ENCODE peak calls at places on chromosomes 4 and X, in five cellular contexts. G is mucosa of descending colon, Y is astrocyte, K is ascending aorta, F is right atrium auricular region. D is an unnamed sample.
A peak's percentile ranks its signal among the peaks of the same experiment; 100 is the strongest.

GRCh38 chr4:165508372-165509120 is 129.7 kb downstream of the CPE start:
- DNase-seq in Y (no peak), K (no peak), F (no peak), G (no peak), D (no peak)

GRCh38 chr4:57139783-57140182 is 29.6 kb upstream of the IGFBP7 start:
- DNase-seq in G (no peak), K (no peak), F (no peak), Y (no peak), D (no peak)

GRCh38 chrX:118074086-118074485 is 42.5 kb downstream of the KLHL13 start:
- DNase-seq in F (no peak), K (no peak), Y (no peak), G (no peak), D (no peak)

GRCh38 chr4:118753685-118754084 is 68.5 kb downstream of the METTL14 start:
- DNase-seq in Y (no peak), K (no peak), G (no peak), F (no peak), D (no peak)

GRCh38 chrX:49277520-49277799 is 7.9 kb downstream of the PPP1R3F start:
- DNase-seq in Y (no peak), K (no peak), F (no peak), G (no peak), D (no peak)

GRCh38 chrX:72130762-72131231 is 918 bp downstream of the RTL5 start:
- DNase-seq in K (no peak), Y (no peak), G (no peak), F (no peak), D (no peak)

GRCh38 chr4:164701665-164702064 is 52.3 kb upstream of the SMIM31 start:
- DNase-seq in F (no peak), Y (no peak), K (no peak), G (no peak), D (no peak)

GRCh38 chr4:73208376-73208775 is 50.2 kb downstream of the ANKRD17 start:
- DNase-seq in K (no peak), F (no peak), G (no peak), Y (peak; percentile 74), D (no peak)

GRCh38 chrX:15913161-15913560 is 58.5 kb upstream of the AP1S2 start:
- DNase-seq in F (no peak), K (no peak), G (no peak), Y (no peak), D (no peak)

GRCh38 chrX:129843209-129843458 is 552 bp downstream of the ZDHHC9 start:
- DNase-seq in F (no peak), Y (no peak), K (no peak), G (no peak), D (no peak)

GRCh38 chr4:61202100-61202637 is 2.0 kb downstream of the ADGRL3 start:
- DNase-seq in K (no peak), G (no peak), F (no peak), Y (no peak), D (no peak)

GRCh38 chr4:152807294-152807829 is 27.6 kb downstream of the ARFIP1 start:
- DNase-seq in K (no peak), F (no peak), G (no peak), Y (peak; percentile 80), D (peak; percentile 1)

GRCh38 chr4:114595207-114595606 is 3.4 kb upstream of the UGT8 start:
- DNase-seq in F (no peak), G (no peak), Y (no peak), K (no peak), D (no peak)

GRCh38 chrX:10983526-10983925 is 127.6 kb upstream of the HCCS start:
- DNase-seq in F (no peak), K (no peak), Y (no peak), G (no peak), D (no peak)

GRCh38 chrX:12245650-12246645 is 107.7 kb downstream of the FRMPD4 start:
- DNase-seq in K (no peak), G (no peak), Y (peak; percentile 53), F (no peak), D (no peak)

GRCh38 chr4:110629214-110629754 is 6.4 kb upstream of the PITX2 start:
- DNase-seq in Y (no peak), F (peak; percentile 44), K (no peak), G (no peak), D (no peak)

GRCh38 chrX:144681501-144681900 is 565.8 kb upstream of the SPANXN1 start:
- DNase-seq in Y (no peak), G (no peak), K (no peak), F (no peak), D (no peak)

GRCh38 chr4:1470816-1471442 is 64.7 kb upstream of the NKX1-1 start:
- DNase-seq in Y (no peak), F (no peak), G (peak; percentile 10), K (no peak), D (no peak)

GRCh38 chr4:73068496-73069337 is 799 bp downstream of the COX18 start:
- DNase-seq in G (no peak), F (no peak), Y (peak; percentile 29), K (no peak), D (no peak)

GRCh38 chrX:110414679-110415439 is 56.2 kb downstream of the RTL9 start:
- DNase-seq in F (no peak), Y (peak; percentile 79), K (no peak), G (no peak), D (no peak)

GRCh38 chr4:75497133-75497532 is 17.1 kb downstream of the RCHY1 start:
- DNase-seq in G (no peak), K (no peak), Y (peak; percentile 14), F (no peak), D (no peak)

GRCh38 chr4:117783716-117784115 is 250.6 kb upstream of the NDST3 start:
- DNase-seq in K (no peak), Y (peak; percentile 61), F (no peak), G (no peak), D (peak; percentile 12)

GRCh38 chrX:15098505-15098904 is 171.4 kb downstream of the ASB9 start:
- DNase-seq in F (no peak), K (no peak), G (no peak), Y (no peak), D (no peak)

GRCh38 chr4:169618286-169618685 is 2.1 kb upstream of the CLCN3 start:
- DNase-seq in G (no peak), F (no peak), K (no peak), Y (peak; percentile 74), D (no peak)

GRCh38 chrX:37060999-37061398 is 52.8 kb downstream of the FAM47C start:
- DNase-seq in G (no peak), F (no peak), Y (peak; percentile 6), K (no peak), D (peak; percentile 7)

GRCh38 chrX:77899081-77899828 is at the start of gene COX7B:
- DNase-seq in F (peak; percentile 71), K (no peak), Y (peak; percentile 89), G (peak; percentile 32), D (peak; percentile 80)

GRCh38 chr4:681736-682451 is 7.1 kb downstream of the SLC49A3 start:
- DNase-seq in G (peak; percentile 89), K (no peak), Y (no peak), F (no peak), D (no peak)

GRCh38 chr4:1725521-1725920 is 4.2 kb downstream of the TACC3 start:
- DNase-seq in K (no peak), Y (no peak), G (no peak), F (no peak), D (no peak)

GRCh38 chrX:23616361-23616760 is 50.9 kb upstream of the PRDX4 start:
- DNase-seq in G (no peak), Y (peak; percentile 23), K (no peak), F (no peak), D (no peak)

GRCh38 chrX:120365320-120365719 is 3.4 kb downstream of the ATP1B4 start:
- DNase-seq in Y (no peak), F (no peak), K (no peak), G (peak; percentile 54), D (no peak)

GRCh38 chrX:50448565-50448964 is 22.1 kb downstream of the DGKK start:
- DNase-seq in F (no peak), K (no peak), G (no peak), Y (no peak), D (peak; percentile 18)

GRCh38 chrX:40170830-40171512 is 73.2 kb upstream of the BCOR start:
- DNase-seq in Y (no peak), K (no peak), F (no peak), G (peak; percentile 35), D (no peak)

GRCh38 chr4:128802680-128803628 is 6.5 kb upstream of the JADE1 start:
- DNase-seq in K (no peak), F (no peak), Y (no peak), G (no peak), D (no peak)

GRCh38 chrX:101639583-101639982 is 20.1 kb downstream of the ARMCX2 start:
- DNase-seq in K (no peak), G (no peak), F (no peak), Y (no peak), D (no peak)
- TF ChIP-seq CTCF in K (no peak), G (no peak), F (no peak), Y (no peak), D (no peak)

GRCh38 chr4:185657191-185657590 is 121.9 kb upstream of the PDLIM3 start:
- DNase-seq in K (no peak), F (no peak), Y (no peak), G (no peak), D (no peak)
- H3K4me3 ChIP-seq in K (peak overlapping the region; percentile 72), F (no peak overlapping the region), Y (peak overlapping the region; percentile 40), G (no peak overlapping the region), D (no peak overlapping the region)

GRCh38 chrX:55201930-55202579 is 18.1 kb upstream of the PAGE5 start:
- DNase-seq in Y (no peak), K (no peak), F (no peak), G (no peak), D (no peak)

GRCh38 chrX:55210931-55211677 is 9.0 kb upstream of the PAGE5 start:
- DNase-seq in G (no peak), K (no peak), F (no peak), Y (no peak), D (no peak)

DNA sequence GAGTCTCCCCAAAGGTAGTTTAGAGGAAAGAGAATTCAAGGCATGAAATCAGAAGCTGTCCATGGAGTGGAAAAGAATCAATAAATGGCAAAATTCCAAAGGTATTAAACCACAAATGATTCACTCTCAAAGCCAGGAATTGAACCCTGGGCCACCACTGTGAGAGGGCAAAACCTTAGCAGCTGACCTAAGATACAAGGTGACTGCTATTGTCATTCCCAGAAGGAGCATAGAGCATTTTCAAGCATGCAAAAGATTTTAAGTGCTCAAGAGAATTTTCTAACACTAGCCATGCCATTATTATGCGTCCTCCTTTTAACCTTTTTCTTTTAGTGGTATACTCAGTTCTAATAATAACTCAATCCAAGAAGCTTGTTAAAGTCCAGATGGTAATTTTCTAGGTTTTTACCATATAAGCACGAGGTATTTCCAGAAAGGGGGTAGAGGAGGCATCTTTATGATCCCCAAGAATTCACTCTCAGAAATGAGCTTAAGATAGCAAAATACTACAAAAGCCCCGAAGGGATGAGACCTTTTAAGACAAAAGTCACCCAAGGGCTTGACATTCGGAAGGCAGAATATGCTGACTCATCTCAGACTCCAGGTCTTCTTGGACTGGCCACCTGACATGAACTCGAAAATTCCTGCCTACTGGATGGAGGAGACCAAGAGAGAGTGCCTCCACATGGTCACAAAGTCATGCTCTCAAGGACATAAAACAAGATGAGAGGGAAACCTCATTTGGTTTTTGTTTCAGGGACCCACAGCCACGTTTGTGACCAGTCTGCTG is 13.8 kb upstream of the PAGE5 start:
- DNase-seq in F (no peak), G (no peak), Y (no peak), K (no peak), D (no peak)
- H3K36me3 ChIP-seq in F (no peaks in the 10 kb centered on the region), G (no peaks in the 10 kb centered on the region), Y (no peaks in the 10 kb centered on the region), K (no peaks in the 10 kb centered on the region), D (no peaks in the 10 kb centered on the region)

GRCh38 chrX:1359477-1359873 is 22.9 kb downstream of the IL3RA start:
- DNase-seq in Y (no peak), F (no peak), G (no peak), K (no peak), D (no peak)
- TF ChIP-seq CTCF in Y (no peak), F (no peak), G (no peak), K (no peak), D (no peak)